ENCODE peak calls at places on chromosome 2, in six cellular contexts. A, O, Y, J, G and B are unnamed samples.

GRCh38 chr2:149490296-149490695 is 97.3 kb downstream of the MMADHC start:
- DNase-seq in J (no peak), Y (no peak), A (no peak), G (peak), O (peak), B (no peak)

GRCh38 chr2:11398710-11399109 is 54.3 kb upstream of the ROCK2 start:
- DNase-seq in O (no peak), Y (no peak), A (no peak), J (no peak), G (no peak), B (no peak)

GRCh38 chr2:158153270-158154015 is 51.8 kb downstream of the UPP2 start:
- DNase-seq in G (no peak), A (no peak), Y (no peak), J (no peak), O (no peak), B (no peak)

GRCh38 chr2:96950391-96951124 is 35.8 kb downstream of the FAM178B start:
- DNase-seq in Y (no peak), J (peak), G (no peak), O (no peak), A (no peak), B (no peak)

GRCh38 chr2:54657664-54658083 is 65.8 kb upstream of the EML6 start:
- DNase-seq in J (peak), Y (no peak), G (no peak), O (peak), A (no peak), B (no peak)

GRCh38 chr2:163551974-163552373 is 183.8 kb downstream of the FIGN start:
- DNase-seq in J (no peak), O (peak), Y (no peak), A (no peak), G (no peak), B (no peak)

GRCh38 chr2:118718921-118719320 is 128.5 kb downstream of the EN1 start:
- DNase-seq in G (no peak), O (no peak), A (no peak), J (no peak), Y (no peak), B (no peak)

GRCh38 chr2:195408811-195409210 is 248.2 kb upstream of the SLC39A10 start:
- DNase-seq in J (no peak), O (no peak), Y (no peak), A (no peak), G (no peak), B (no peak)

GRCh38 chr2:241924909-241925250 is 55.4 kb downstream of the RTP5 start:
- DNase-seq in A (no peak), O (no peak), Y (no peak), J (no peak), G (no peak), B (no peak)

GRCh38 chr2:15982285-15982967 is 42.1 kb downstream of the MYCN start:
- DNase-seq in Y (no peak), J (no peak), A (no peak), G (no peak), O (no peak), B (no peak)